ENCODE peak calls at places on chromosomes 3 and 15, in five cellular contexts. R is NCI-H82, T is fibroblast of lung, Y is RPMI7951, F is Caki2. W is an unnamed sample.

GRCh38 chr3:72567474-72567873 is 280.8 kb downstream of the SHQ1 start:
- DNase-seq in Y (no peak), T (no peak), F (no peak), R (no peak), W (no peak)

GRCh38 chr15:67915374-67916050 is 75.7 kb upstream of the RNU6-1 start:
- DNase-seq in R (peak), T (peak), Y (no peak), F (peak), W (no peak)

GRCh38 chr15:66846031-66846430 is 144.0 kb downstream of the SMAD6 start:
- DNase-seq in R (no peak), T (no peak), F (no peak), Y (no peak), W (no peak)

GRCh38 chr15:51310064-51310463 is 28.3 kb downstream of the CYP19A1 start:
- DNase-seq in R (no peak), Y (no peak), F (no peak), T (peak), W (peak)

GRCh38 chr3:10333359-10333670 is 12.4 kb upstream of the SEC13 start:
- DNase-seq in F (no peak), R (no peak), Y (no peak), T (no peak), W (no peak)

GRCh38 chr3:35141406-35141805 is 497.9 kb upstream of the ARPP21 start:
- DNase-seq in T (no peak), F (no peak), R (no peak), Y (no peak), W (no peak)

GRCh38 chr3:187255314-187255713 is 36.2 kb downstream of the MASP1 start:
- DNase-seq in R (no peak), F (no peak), T (no peak), Y (no peak), W (no peak)

GRCh38 chr3:39476783-39477182 is 9.3 kb downstream of the MOBP start:
- DNase-seq in T (no peak), R (no peak), F (no peak), Y (no peak), W (no peak)

GRCh38 chr3:20924646-20925395 is 738.8 kb upstream of the SGO1 start:
- DNase-seq in Y (peak), R (no peak), T (no peak), F (no peak), W (no peak)

GRCh38 chr3:196711838-196712513 is at the start of the genes CEP19 and PIGX:
- DNase-seq in Y (peak), R (peak), T (peak), F (peak), W (peak)

GRCh38 chr3:57948080-57948671 is 60.0 kb upstream of the FLNB start:
- DNase-seq in F (no peak), T (no peak), Y (no peak), R (peak), W (no peak)

GRCh38 chr3:78507196-78507984 is 1260.4 kb downstream of the ROBO1 start:
- DNase-seq in R (no peak), T (no peak), Y (no peak), F (peak), W (no peak)

GRCh38 chr3:23068016-23068728 is 135.0 kb upstream of the UBE2E2 start:
- DNase-seq in Y (no peak), R (no peak), F (no peak), T (no peak), W (no peak)

GRCh38 chr3:129344540-129345220 is 66.0 kb downstream of the HMCES start:
- DNase-seq in T (no peak), F (no peak), R (no peak), Y (peak), W (no peak)

GRCh38 chr3:127775398-127776109 is 46.8 kb downstream of the MGLL start:
- DNase-seq in F (no peak), Y (peak), R (no peak), T (peak), W (peak)

W was measured in GM23248.